ENCODE peak calls at places on chromosome 12, in six cellular contexts. E, Q, C, T, D and Y are unnamed samples.

GRCh38 chr12:31118347-31118830 is 44.7 kb downstream of the DDX11 start:
- DNase-seq in E (peak; percentile 88), Q (no peak), C (no peak), T (peak; percentile 56), D (no peak), Y (no peak)

GRCh38 chr12:114483996-114484395 is 78.1 kb upstream of the TBX5 start:
- DNase-seq in E (no peak), Q (no peak), C (no peak), T (no peak), D (no peak), Y (no peak)

GRCh38 chr12:100044266-100044665 is 59.5 kb upstream of the ANKS1B start:
- DNase-seq in E (no peak), Q (no peak), C (no peak), T (no peak), D (no peak), Y (no peak)

GRCh38 chr12:68587448-68587873 is 23.2 kb upstream of the RAP1B start:
- DNase-seq in E (no peak), Q (no peak), C (no peak), T (no peak), D (no peak), Y (no peak)

GRCh38 chr12:65918057-65918456 is 93.8 kb downstream of the HMGA2 start:
- DNase-seq in E (no peak), Q (no peak), C (no peak), T (no peak), D (no peak), Y (no peak)

GRCh38 chr12:91926810-91927209 is 218.8 kb downstream of the BTG1 start:
- DNase-seq in E (no peak), Q (no peak), C (no peak), T (no peak), D (no peak), Y (no peak)

GRCh38 chr12:108573310-108573709 is 10.9 kb downstream of the ISCU start:
- DNase-seq in E (no peak), Q (no peak), C (no peak), T (no peak), D (no peak), Y (no peak)

GRCh38 chr12:2613674-2614073 is 181.1 kb upstream of the FKBP4 start:
- DNase-seq in E (no peak), Q (peak; percentile 40), C (no peak), T (peak; percentile 92), D (peak; percentile 2), Y (no peak)

GRCh38 chr12:4648499-4649357 is at the start of the genes AKAP3 and NDUFA9:
- DNase-seq in E (peak; percentile 66), Q (peak; percentile 69), C (peak; percentile 19), T (peak; percentile 89), D (peak; percentile 68), Y (peak; percentile 67)